ENCODE peak calls at places on chromosomes 12 and 14, in six cellular contexts. One of them, this sample, is unnamed.

GRCh38 chr12:128840862-128841468 is 12.3 kb upstream of the GLT1D1 start:
- DNase-seq in colonic mucosa: no peak
- DNase-seq in neural progenitor cell: no peak
- DNase-seq in transverse colon: no peak
- DNase-seq in pancreas: no peak
- DNase-seq in left ventricle myocardium inferior: no peak
- DNase-seq in this sample: no peak

GRCh38 chr12:64007853-64008252 is 163.4 kb downstream of the SRGAP1 start:
- DNase-seq in colonic mucosa: no peak
- DNase-seq in neural progenitor cell: no peak
- DNase-seq in transverse colon: no peak
- DNase-seq in pancreas: no peak
- DNase-seq in left ventricle myocardium inferior: no peak
- DNase-seq in this sample: no peak

GRCh38 chr12:121942145-121942718 is 23.8 kb downstream of the CFAP251 start:
- DNase-seq in colonic mucosa: no peak
- DNase-seq in neural progenitor cell: no peak
- DNase-seq in transverse colon: no peak
- DNase-seq in pancreas: no peak
- DNase-seq in left ventricle myocardium inferior: no peak
- DNase-seq in this sample: peak

GRCh38 chr12:132275110-132275531 is 54.3 kb downstream of the GALNT9 start:
- DNase-seq in colonic mucosa: peak
- DNase-seq in neural progenitor cell: peak
- DNase-seq in transverse colon: peak
- DNase-seq in pancreas: peak
- DNase-seq in left ventricle myocardium inferior: no peak
- DNase-seq in this sample: peak

GRCh38 chr12:113425960-113426453 is 3.8 kb downstream of the SDSL start:
- DNase-seq in colonic mucosa: no peak
- DNase-seq in neural progenitor cell: peak
- DNase-seq in transverse colon: no peak
- DNase-seq in pancreas: no peak
- DNase-seq in left ventricle myocardium inferior: no peak
- DNase-seq in this sample: no peak

GRCh38 chr12:111396726-111397445 is 8.8 kb upstream of the SH2B3 start:
- DNase-seq in colonic mucosa: peak
- DNase-seq in neural progenitor cell: peak
- DNase-seq in transverse colon: peak
- DNase-seq in pancreas: peak
- DNase-seq in left ventricle myocardium inferior: peak
- DNase-seq in this sample: peak

GRCh38 chr12:122089080-122089479 is 10.5 kb downstream of the MLXIP start:
- DNase-seq in colonic mucosa: no peak
- DNase-seq in neural progenitor cell: no peak
- DNase-seq in transverse colon: no peak
- DNase-seq in pancreas: no peak
- DNase-seq in left ventricle myocardium inferior: no peak
- DNase-seq in this sample: no peak

GRCh38 chr12:112798019-112798760 is 6.6 kb downstream of the RPH3A start:
- DNase-seq in colonic mucosa: no peak
- DNase-seq in neural progenitor cell: no peak
- DNase-seq in transverse colon: no peak
- DNase-seq in pancreas: no peak
- DNase-seq in left ventricle myocardium inferior: no peak
- DNase-seq in this sample: no peak

GRCh38 chr14:88505621-88506020 is 49.2 kb downstream of the PTPN21 start:
- DNase-seq in colonic mucosa: no peak
- DNase-seq in neural progenitor cell: no peak
- DNase-seq in transverse colon: no peak
- DNase-seq in pancreas: no peak
- DNase-seq in left ventricle myocardium inferior: no peak
- DNase-seq in this sample: no peak

GRCh38 chr14:28294834-28295440 is 471.6 kb upstream of the FOXG1 start:
- DNase-seq in colonic mucosa: no peak
- DNase-seq in neural progenitor cell: peak
- DNase-seq in transverse colon: no peak
- DNase-seq in pancreas: no peak
- DNase-seq in left ventricle myocardium inferior: no peak
- DNase-seq in this sample: peak

GRCh38 chr14:48563465-48563864 is 888.1 kb upstream of the MDGA2 start:
- DNase-seq in colonic mucosa: no peak
- DNase-seq in neural progenitor cell: peak
- DNase-seq in transverse colon: no peak
- DNase-seq in pancreas: no peak
- DNase-seq in left ventricle myocardium inferior: no peak
- DNase-seq in this sample: peak

GRCh38 chr12:104285740-104286537 is 17.6 kb upstream of the EID3 start:
- DNase-seq in colonic mucosa: peak
- DNase-seq in neural progenitor cell: no peak
- DNase-seq in transverse colon: peak
- DNase-seq in pancreas: no peak
- DNase-seq in left ventricle myocardium inferior: no peak
- DNase-seq in this sample: peak

GRCh38 chr12:133129368-133130037 is 571 bp downstream of the ZNF891 start:
- DNase-seq in colonic mucosa: no peak
- DNase-seq in neural progenitor cell: no peak
- DNase-seq in transverse colon: no peak
- DNase-seq in pancreas: no peak
- DNase-seq in left ventricle myocardium inferior: no peak
- DNase-seq in this sample: no peak

GRCh38 chr12:9323144-9323681 is 115.0 kb upstream of the PZP start:
- DNase-seq in colonic mucosa: no peak
- DNase-seq in neural progenitor cell: no peak
- DNase-seq in transverse colon: no peak
- DNase-seq in pancreas: no peak
- DNase-seq in left ventricle myocardium inferior: no peak
- DNase-seq in this sample: no peak

GRCh38 chr12:57611116-57611809 is at the start of gene ARHGEF25:
- DNase-seq in colonic mucosa: peak
- DNase-seq in neural progenitor cell: peak
- DNase-seq in transverse colon: peak
- DNase-seq in pancreas: peak
- DNase-seq in left ventricle myocardium inferior: peak
- DNase-seq in this sample: peak

GRCh38 chr12:538731-539539 is 79.2 kb downstream of the B4GALNT3 start:
- DNase-seq in colonic mucosa: peak
- DNase-seq in neural progenitor cell: no peak
- DNase-seq in transverse colon: peak
- DNase-seq in pancreas: no peak
- DNase-seq in left ventricle myocardium inferior: peak
- DNase-seq in this sample: no peak

GRCh38 chr12:33926095-33926494 is 96.2 kb upstream of the ALG10 start:
- DNase-seq in colonic mucosa: no peak
- DNase-seq in neural progenitor cell: no peak
- DNase-seq in transverse colon: no peak
- DNase-seq in pancreas: no peak
- DNase-seq in left ventricle myocardium inferior: no peak
- DNase-seq in this sample: no peak

GRCh38 chr12:76945867-76946266 is 67.0 kb upstream of the CSRP2 start:
- DNase-seq in colonic mucosa: no peak
- DNase-seq in neural progenitor cell: no peak
- DNase-seq in transverse colon: no peak
- DNase-seq in pancreas: no peak
- DNase-seq in left ventricle myocardium inferior: no peak
- DNase-seq in this sample: no peak

GRCh38 chr12:20492251-20492728 is 124.0 kb downstream of the PDE3A start:
- DNase-seq in colonic mucosa: no peak
- DNase-seq in neural progenitor cell: no peak
- DNase-seq in transverse colon: no peak
- DNase-seq in pancreas: no peak
- DNase-seq in left ventricle myocardium inferior: no peak
- DNase-seq in this sample: no peak

GRCh38 chr12:95351745-95352144 is 122.2 kb upstream of the METAP2 start:
- DNase-seq in colonic mucosa: no peak
- DNase-seq in neural progenitor cell: no peak
- DNase-seq in transverse colon: no peak
- DNase-seq in pancreas: no peak
- DNase-seq in left ventricle myocardium inferior: peak
- DNase-seq in this sample: no peak

GRCh38 chr12:43776498-43776897 is 17.7 kb downstream of the IRAK4 start:
- DNase-seq in colonic mucosa: no peak
- DNase-seq in neural progenitor cell: peak
- DNase-seq in transverse colon: no peak
- DNase-seq in pancreas: no peak
- DNase-seq in left ventricle myocardium inferior: no peak
- DNase-seq in this sample: peak

DNA sequence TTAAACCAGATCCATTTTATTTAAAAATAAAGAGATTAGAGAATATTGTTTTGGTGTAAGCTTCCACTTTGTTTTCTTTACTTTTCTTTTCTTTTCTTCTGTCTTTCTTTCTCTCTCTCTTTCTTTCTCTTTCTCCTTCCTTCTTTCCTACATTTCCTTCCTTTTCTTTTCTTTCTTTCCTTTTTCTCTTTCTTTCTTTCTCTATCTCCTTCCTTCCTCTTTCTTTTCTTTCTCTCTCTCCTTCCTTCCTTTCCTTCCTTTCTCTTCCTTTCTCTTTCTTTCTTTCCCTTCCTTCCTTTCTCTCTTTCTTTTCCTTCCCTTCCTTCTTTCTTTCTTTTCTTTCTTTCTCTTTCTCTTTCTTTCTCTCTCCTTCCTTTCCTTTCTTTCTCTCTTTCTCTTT is 100.8 kb downstream of the TMTC3 start:
- DNase-seq in colonic mucosa: no peak
- DNase-seq in neural progenitor cell: no peak
- DNase-seq in transverse colon: no peak
- DNase-seq in pancreas: no peak
- DNase-seq in left ventricle myocardium inferior: no peak
- DNase-seq in this sample: no peak
- TF ChIP-seq CTCF in colonic mucosa: no peak
- TF ChIP-seq CTCF in neural progenitor cell: no peak
- TF ChIP-seq CTCF in transverse colon: no peak
- TF ChIP-seq CTCF in pancreas: no peak
- TF ChIP-seq CTCF in left ventricle myocardium inferior: no peak
- TF ChIP-seq CTCF in this sample: no peak

GRCh38 chr14:102796661-102797190 is 19.5 kb downstream of the TRAF3 start:
- DNase-seq in colonic mucosa: no peak
- DNase-seq in neural progenitor cell: no peak
- DNase-seq in transverse colon: no peak
- DNase-seq in pancreas: no peak
- DNase-seq in left ventricle myocardium inferior: no peak
- DNase-seq in this sample: no peak
- TF ChIP-seq CTCF in colonic mucosa: no peak
- TF ChIP-seq CTCF in neural progenitor cell: no peak
- TF ChIP-seq CTCF in transverse colon: no peak
- TF ChIP-seq CTCF in pancreas: no peak
- TF ChIP-seq CTCF in left ventricle myocardium inferior: no peak
- TF ChIP-seq CTCF in this sample: no peak

DNA sequence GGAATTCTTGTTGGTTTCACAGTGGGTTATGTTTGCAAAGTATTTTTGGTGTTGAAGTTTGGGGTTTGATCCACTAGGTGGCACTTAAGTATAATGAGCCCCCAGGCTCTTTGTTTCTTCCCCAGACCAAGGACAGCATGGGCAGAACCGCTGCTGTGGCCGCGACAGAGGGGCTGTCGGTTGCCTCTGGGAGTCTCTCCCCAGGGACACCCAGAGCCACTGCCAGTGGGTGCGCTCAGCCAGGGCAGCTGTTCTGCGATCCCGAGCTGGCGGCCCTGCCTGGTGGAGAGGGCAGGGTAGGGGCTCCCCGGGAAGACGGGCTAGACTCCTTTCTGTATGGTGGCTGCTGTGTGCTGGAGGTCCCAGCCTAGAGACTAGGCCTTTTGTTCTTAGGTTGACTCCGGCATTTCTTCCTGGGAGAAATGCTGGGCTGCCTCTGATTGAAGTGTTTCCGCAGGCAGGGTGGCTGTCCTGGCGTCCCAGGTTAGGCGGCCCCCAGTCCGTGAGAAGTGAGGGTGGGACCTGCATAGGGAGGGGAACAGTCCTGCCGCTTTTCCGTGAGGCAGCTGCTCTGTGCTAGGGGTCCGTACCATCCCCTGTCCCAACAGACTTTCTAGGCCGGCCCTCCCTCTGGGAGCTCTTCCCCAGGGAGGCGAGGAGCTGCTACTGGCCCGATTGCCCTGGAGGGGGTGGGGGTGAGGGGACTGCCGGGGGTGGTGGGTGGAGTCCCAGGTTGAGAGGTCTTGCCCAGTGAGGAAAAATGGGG is 253.1 kb upstream of the PELI2 start:
- DNase-seq in colonic mucosa: no peak
- DNase-seq in neural progenitor cell: peak
- DNase-seq in transverse colon: no peak
- DNase-seq in pancreas: no peak
- DNase-seq in left ventricle myocardium inferior: no peak
- DNase-seq in this sample: no peak
- TF ChIP-seq CTCF in colonic mucosa: peak
- TF ChIP-seq CTCF in neural progenitor cell: peak
- TF ChIP-seq CTCF in transverse colon: no peak
- TF ChIP-seq CTCF in pancreas: no peak
- TF ChIP-seq CTCF in left ventricle myocardium inferior: no peak
- TF ChIP-seq CTCF in this sample: no peak

GRCh38 chr14:105022276-105022670 is 1.4 kb upstream of the CDCA4 start:
- DNase-seq in colonic mucosa: no peak
- DNase-seq in neural progenitor cell: no peak
- DNase-seq in transverse colon: no peak
- DNase-seq in pancreas: no peak
- DNase-seq in left ventricle myocardium inferior: no peak
- DNase-seq in this sample: no peak

GRCh38 chr14:105019861-105020814 is 745 bp downstream of the CDCA4 start:
- DNase-seq in colonic mucosa: peak
- DNase-seq in neural progenitor cell: peak
- DNase-seq in transverse colon: peak
- DNase-seq in pancreas: no peak
- DNase-seq in left ventricle myocardium inferior: no peak
- DNase-seq in this sample: peak

GRCh38 chr14:105023144-105023543 is 2.3 kb upstream of the CDCA4 start:
- DNase-seq in colonic mucosa: no peak
- DNase-seq in neural progenitor cell: no peak
- DNase-seq in transverse colon: no peak
- DNase-seq in pancreas: no peak
- DNase-seq in left ventricle myocardium inferior: no peak
- DNase-seq in this sample: no peak

GRCh38 chr14:105020815-105021655 is at the start of gene CDCA4:
- DNase-seq in colonic mucosa: peak
- DNase-seq in neural progenitor cell: peak
- DNase-seq in transverse colon: peak
- DNase-seq in pancreas: peak
- DNase-seq in left ventricle myocardium inferior: peak
- DNase-seq in this sample: peak

DNA sequence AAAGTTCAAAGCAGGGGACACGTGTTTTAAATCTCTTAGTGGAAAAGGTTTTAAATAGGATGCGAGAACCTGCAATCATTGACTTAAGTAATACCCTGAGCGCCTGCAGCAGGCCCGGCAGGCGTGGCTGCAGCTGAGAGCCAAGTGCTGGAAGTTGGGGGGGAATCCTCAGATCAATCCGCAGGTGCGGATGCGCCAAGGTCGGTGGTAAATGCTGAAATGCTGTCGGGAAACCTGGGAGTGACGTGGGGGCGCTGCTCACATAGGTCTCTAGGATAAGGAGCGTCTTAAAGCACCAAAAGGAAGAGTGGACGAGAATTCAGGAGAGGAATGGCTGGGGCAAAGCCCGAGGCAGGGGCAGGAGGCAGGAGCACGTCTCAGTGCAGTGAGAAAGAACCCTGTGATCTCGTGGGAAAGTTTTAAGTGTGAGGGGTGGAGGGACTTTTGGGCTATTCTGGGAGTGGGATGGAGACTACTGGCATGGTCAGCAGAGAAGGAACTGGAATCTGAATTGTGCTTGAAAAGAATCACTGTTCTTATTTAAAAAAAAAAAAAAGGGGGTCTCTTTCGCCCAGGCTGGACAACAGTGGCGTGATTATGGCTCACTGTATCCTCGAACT is 883 bp upstream of the CDCA4 start:
- DNase-seq in colonic mucosa: peak
- DNase-seq in neural progenitor cell: peak
- DNase-seq in transverse colon: peak
- DNase-seq in pancreas: peak
- DNase-seq in left ventricle myocardium inferior: no peak
- DNase-seq in this sample: peak
- TF ChIP-seq CTCF in colonic mucosa: no peak
- TF ChIP-seq CTCF in neural progenitor cell: peak
- TF ChIP-seq CTCF in transverse colon: no peak
- TF ChIP-seq CTCF in pancreas: no peak
- TF ChIP-seq CTCF in left ventricle myocardium inferior: no peak
- TF ChIP-seq CTCF in this sample: peak

This sample was measured in hepatocyte.